ENCODE peak calls at places on chromosomes 3 and 15, in five cellular contexts. L is hepatocyte; V is naive thymus-derived CD4-positive, alpha-beta T cell; O is SJSA1; Y is left lung. Z is an unnamed sample.

GRCh38 chr3:59727902-59728301 is 678.1 kb upstream of the CFAP20DC start:
- DNase-seq in L (no peak), Y (no peak), V (no peak), O (no peak), Z (no peak)

GRCh38 chr15:80228959-80229610 is 22.9 kb downstream of the CTXND1 start:
- DNase-seq in L (peak; percentile 55), Y (no peak), V (no peak), O (no peak), Z (no peak)

GRCh38 chr3:25427155-25428002 is 684 bp upstream of the RARB start:
- DNase-seq in Y (no peak), O (no peak), L (peak; percentile 40), V (no peak), Z (no peak)

GRCh38 chr3:76470285-76470684 is 569.6 kb upstream of the ROBO2 start:
- DNase-seq in L (no peak), O (no peak), V (no peak), Y (no peak), Z (no peak)

GRCh38 chr3:177279118-177279815 is 82.0 kb upstream of the TBL1XR1 start:
- DNase-seq in Y (no peak), O (no peak), L (no peak), V (no peak), Z (no peak)

GRCh38 chr3:123652346-123652984 is 67.6 kb upstream of the HACD2 start:
- DNase-seq in V (no peak), O (peak; percentile 82), L (peak; percentile 89), Y (peak; percentile 69), Z (no peak)

GRCh38 chr15:22786868-22787698 is 639 bp downstream of the NIPA1 start:
- DNase-seq in V (no peak), O (no peak), L (peak; percentile 57), Y (no peak), Z (no peak)

GRCh38 chr3:9147215-9147895 is 102.1 kb downstream of the SRGAP3 start:
- DNase-seq in L (no peak), O (no peak), Y (no peak), V (no peak), Z (no peak)

GRCh38 chr3:45056608-45057301 is 30.7 kb downstream of the CLEC3B start:
- DNase-seq in V (no peak), Y (no peak), L (no peak), O (no peak), Z (no peak)

GRCh38 chr3:125148836-125149235 is 63.7 kb downstream of the SLC12A8 start:
- DNase-seq in Y (no peak), L (no peak), O (no peak), V (no peak), Z (no peak)

GRCh38 chr3:12294885-12295580 is 6.2 kb downstream of the PPARG start:
- DNase-seq in L (peak; percentile 38), Y (no peak), V (no peak), O (no peak), Z (no peak)

GRCh38 chr15:70362911-70363310 is 265.2 kb upstream of the TLE3 start:
- DNase-seq in V (no peak), L (peak; percentile 69), Y (peak; percentile 39), O (peak; percentile 49), Z (no peak)

GRCh38 chr15:96324900-96325299 is 5.6 kb upstream of the NR2F2 start:
- DNase-seq in Y (no peak), L (no peak), O (no peak), V (no peak), Z (no peak)

GRCh38 chr3:195270350-195271115 is 426 bp downstream of the XXYLT1 start:
- DNase-seq in V (peak; percentile 27), L (peak; percentile 90), Y (peak; percentile 79), O (peak; percentile 59), Z (no peak)

GRCh38 chr15:81001180-81002003 is 669 bp downstream of the TLNRD1 start:
- DNase-seq in O (peak; percentile 63), L (peak; percentile 83), Y (peak; percentile 70), V (peak; percentile 46), Z (no peak)

GRCh38 chr3:123930426-123930825 is 30.6 kb downstream of the CCDC14 start:
- DNase-seq in Y (no peak), V (no peak), L (no peak), O (no peak), Z (no peak)

GRCh38 chr15:56805466-56806146 is 72.3 kb upstream of the ZNF280D start:
- DNase-seq in V (no peak), L (peak; percentile 14), O (peak; percentile 68), Y (no peak), Z (no peak)

GRCh38 chr15:29403778-29404177 is 134.2 kb upstream of the NSMCE3 start:
- DNase-seq in O (no peak), L (no peak), Y (no peak), V (no peak), Z (no peak)

GRCh38 chr3:160162440-160162839 is 62.8 kb upstream of the C3orf80 start:
- DNase-seq in L (no peak), V (no peak), O (no peak), Y (no peak), Z (no peak)

GRCh38 chr15:68241088-68241935 is 11.8 kb upstream of the CLN6 start:
- DNase-seq in Y (no peak), V (no peak), O (no peak), L (no peak), Z (no peak)

GRCh38 chr3:42081814-42082473 is 9.2 kb upstream of the TRAK1 start:
- DNase-seq in O (no peak), L (no peak), V (no peak), Y (no peak), Z (no peak)

GRCh38 chr3:42077785-42078184 is 13.4 kb upstream of the TRAK1 start:
- DNase-seq in V (no peak), Y (no peak), L (no peak), O (no peak), Z (no peak)

GRCh38 chr3:42079701-42080323 is 11.3 kb upstream of the TRAK1 start:
- DNase-seq in V (no peak), Y (no peak), O (no peak), L (peak; percentile 32), Z (no peak)

GRCh38 chr3:42078686-42079085 is 12.5 kb upstream of the TRAK1 start:
- DNase-seq in O (no peak), L (no peak), V (no peak), Y (no peak), Z (no peak)

GRCh38 chr3:42080452-42080872 is 10.7 kb upstream of the TRAK1 start:
- DNase-seq in O (peak; percentile 78), V (no peak), L (peak; percentile 61), Y (no peak), Z (no peak)
- H3K27ac ChIP-seq in O (peak overlapping the region; percentile 64), V (no peak overlapping the region), L (peak overlapping the region; percentile 86), Y (peak overlapping the region; percentile 63), Z (peak overlapping the region; percentile 83)

GRCh38 chr3:69914395-69914794 is 85.1 kb upstream of the SAMMSON start:
- DNase-seq in L (no peak), Y (no peak), V (no peak), O (no peak), Z (no peak)
- H3K27ac ChIP-seq in L (no peak overlapping the region), Y (no peak overlapping the region), V (no peak overlapping the region), O (no peak overlapping the region), Z (no peak overlapping the region)

GRCh38 chr3:119279844-119280243 is 14.3 kb upstream of the ARHGAP31 start:
- DNase-seq in V (no peak), L (no peak), Y (no peak), O (no peak), Z (no peak)
- H3K27ac ChIP-seq in V (no peak overlapping the region), L (peak overlapping the region; percentile 13), Y (peak overlapping the region; percentile 48), O (no peak overlapping the region), Z (no peak overlapping the region)

DNA sequence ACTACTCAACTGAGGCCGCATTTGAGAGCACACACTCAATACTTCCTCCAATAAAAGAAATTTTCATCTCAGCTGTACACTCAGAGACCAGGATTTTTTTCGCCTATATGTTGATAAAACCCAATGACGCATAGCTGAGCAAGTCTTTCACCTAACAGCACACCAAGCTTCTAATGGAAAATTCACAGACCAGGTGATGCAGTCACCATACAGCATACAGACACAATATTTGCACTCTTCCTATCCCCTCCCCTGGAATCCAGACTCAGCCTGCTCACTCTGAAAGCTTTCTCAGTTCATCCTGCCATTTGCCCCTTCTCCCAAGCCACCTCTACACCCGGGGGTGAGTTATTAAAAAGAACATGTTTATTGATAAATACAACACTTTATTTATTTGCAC is 1.7 kb downstream of the TBC1D5 start:
- DNase-seq in Y (no peak), L (peak; percentile 68), O (no peak), V (no peak), Z (no peak)
- H3K27ac ChIP-seq in Y (peak overlapping the region; percentile 99), L (peak overlapping the region; percentile 99), O (peak overlapping the region; percentile 88), V (peak overlapping the region; percentile 71), Z (peak overlapping the region; percentile 100)

DNA sequence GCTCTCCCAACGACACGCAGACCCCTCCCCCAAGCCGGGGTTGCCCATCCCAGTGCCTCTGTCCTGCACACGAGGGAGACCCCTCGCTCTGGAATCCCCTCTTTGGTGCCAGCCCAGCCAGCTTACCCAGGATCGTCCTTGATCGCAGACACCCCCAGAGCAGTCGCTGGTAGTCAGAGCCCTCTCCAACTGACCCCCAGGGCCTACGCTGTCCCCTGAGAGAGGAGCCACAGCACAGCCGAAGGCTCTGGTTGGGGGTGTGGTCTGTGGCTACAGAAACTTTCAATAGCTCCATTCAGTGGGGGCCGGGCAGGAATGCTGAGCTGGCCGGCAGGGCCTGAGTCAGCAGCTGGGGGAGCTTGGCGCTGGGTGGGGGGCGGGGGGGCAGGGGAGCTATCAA is at the start of gene LCTL:
- DNase-seq in V (no peak), L (no peak), Y (no peak), O (peak; percentile 80), Z (no peak)
- H3K27ac ChIP-seq in V (no peak within 1 kb of the TSS), L (no peak within 1 kb of the TSS), Y (no peak within 1 kb of the TSS), O (peak within 1 kb of the TSS; percentile 47), Z (no peak within 1 kb of the TSS)

DNA sequence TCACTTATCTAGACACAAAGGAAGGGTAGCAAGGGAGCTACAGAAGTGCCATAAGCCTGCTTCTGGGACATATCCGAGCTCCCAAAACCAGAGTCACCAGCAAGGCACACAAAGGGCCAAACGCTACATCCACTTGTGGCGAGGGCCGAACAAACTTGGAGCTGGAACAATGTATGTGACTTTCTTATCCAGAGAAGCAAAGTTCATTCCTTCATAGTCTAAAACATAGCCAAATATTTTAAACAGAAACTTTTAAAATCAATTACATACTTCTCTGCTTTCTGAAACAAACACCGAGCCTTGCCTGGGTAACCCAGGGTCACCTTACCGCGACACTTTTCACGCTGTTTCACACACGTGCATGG is 15.9 kb downstream of the ZXDC start:
- DNase-seq in L (no peak), O (no peak), V (no peak), Y (no peak), Z (no peak)
- H3K27ac ChIP-seq in L (no peak overlapping the region), O (no peak overlapping the region), V (no peak overlapping the region), Y (no peak overlapping the region), Z (no peak overlapping the region)